ENCODE peak calls at places on chromosomes 5 and 9, in nine cellular contexts. Y is neural progenitor cell, J is dorsolateral prefrontal cortex, V is fibroblast of lung, F is AG04450, W is GM12865, Q is thyroid gland, H is HepG2, X is left lung. S is an unnamed sample.
A peak's percentile ranks its signal among the peaks of the same experiment; 100 is the strongest.

GRCh38 chr5:165502893-165503696 is 1997.7 kb downstream of the MAT2B start:
- DNase-seq in Y (no peak), J (no peak), V (peak; percentile 15), F (no peak), W (peak; percentile 11), Q (no peak), H (no peak), X (no peak), S (no peak)

GRCh38 chr9:83596899-83597504 is 25.9 kb upstream of the IDNK start:
- DNase-seq in Y (peak; percentile 76), J (no peak), V (no peak), F (no peak), W (peak; percentile 57), Q (peak; percentile 38), H (no peak), X (no peak), S (peak; percentile 31)

GRCh38 chr9:21690561-21690960 is 111.9 kb upstream of the MTAP start:
- DNase-seq in Y (no peak), J (no peak), V (peak; percentile 89), F (no peak), W (no peak), Q (no peak), H (no peak), X (no peak), S (peak; percentile 87)

GRCh38 chr5:125492977-125493376 is 746.5 kb upstream of the ZNF608 start:
- DNase-seq in Y (no peak), J (no peak), V (no peak), F (no peak), W (no peak), Q (no peak), H (no peak), X (no peak), S (no peak)

GRCh38 chr5:55540024-55540423 is 5.3 kb upstream of the PLPP1 start:
- DNase-seq in Y (no peak), J (no peak), V (peak; percentile 23), F (no peak), W (peak; percentile 24), Q (no peak), H (no peak), X (no peak), S (no peak)

GRCh38 chr5:34494111-34494755 is 161.9 kb upstream of the RAI14 start:
- DNase-seq in Y (no peak), J (no peak), V (peak; percentile 67), F (no peak), W (peak; percentile 73), Q (no peak), H (no peak), X (no peak), S (peak; percentile 95)

GRCh38 chr9:111352545-111352944 is 22.5 kb upstream of the OR2K2 start:
- DNase-seq in Y (no peak), J (no peak), V (no peak), F (no peak), W (no peak), Q (no peak), H (peak; percentile 43), X (no peak), S (no peak)

GRCh38 chr9:76859860-76860259 is 46.1 kb downstream of the PRUNE2 start:
- DNase-seq in Y (no peak), J (no peak), V (no peak), F (no peak), W (no peak), Q (no peak), H (no peak), X (no peak), S (peak; percentile 25)

GRCh38 chr5:777756-778161 is 6.8 kb downstream of the ZDHHC11B start:
- DNase-seq in Y (no peak), J (no peak), V (no peak), F (no peak), W (no peak), Q (no peak), H (no peak), X (peak; percentile 75), S (no peak)

GRCh38 chr5:16617272-16617973 is 626 bp upstream of the RETREG1 start:
- DNase-seq in Y (peak; percentile 42), J (no peak), V (no peak), F (no peak), W (no peak), Q (peak; percentile 8), H (no peak), X (no peak), S (no peak)

GRCh38 chr9:98611319-98611718 is 97.4 kb downstream of the GABBR2 start:
- DNase-seq in Y (no peak), J (no peak), V (no peak), F (no peak), W (no peak), Q (no peak), H (no peak), X (no peak), S (no peak)

GRCh38 chr5:169503899-169504298 is 79.7 kb upstream of the SPDL1 start:
- DNase-seq in Y (no peak), J (no peak), V (no peak), F (no peak), W (no peak), Q (no peak), H (no peak), X (no peak), S (no peak)

GRCh38 chr5:74386571-74387334 is 253.8 kb downstream of the ENC1 start:
- DNase-seq in Y (no peak), J (no peak), V (peak; percentile 95), F (peak; percentile 23), W (no peak), Q (no peak), H (no peak), X (no peak), S (peak; percentile 19)

GRCh38 chr5:72818866-72819534 is 2.5 kb downstream of the TNPO1 start:
- DNase-seq in Y (peak; percentile 85), J (peak; percentile 63), V (peak; percentile 47), F (no peak), W (peak; percentile 82), Q (peak; percentile 79), H (peak; percentile 53), X (peak; percentile 84), S (peak; percentile 72)

GRCh38 chr9:114516913-114517312 is 11.6 kb upstream of the WHRN start:
- DNase-seq in Y (no peak), J (no peak), V (peak; percentile 91), F (no peak), W (no peak), Q (no peak), H (no peak), X (no peak), S (peak; percentile 84)

DNA sequence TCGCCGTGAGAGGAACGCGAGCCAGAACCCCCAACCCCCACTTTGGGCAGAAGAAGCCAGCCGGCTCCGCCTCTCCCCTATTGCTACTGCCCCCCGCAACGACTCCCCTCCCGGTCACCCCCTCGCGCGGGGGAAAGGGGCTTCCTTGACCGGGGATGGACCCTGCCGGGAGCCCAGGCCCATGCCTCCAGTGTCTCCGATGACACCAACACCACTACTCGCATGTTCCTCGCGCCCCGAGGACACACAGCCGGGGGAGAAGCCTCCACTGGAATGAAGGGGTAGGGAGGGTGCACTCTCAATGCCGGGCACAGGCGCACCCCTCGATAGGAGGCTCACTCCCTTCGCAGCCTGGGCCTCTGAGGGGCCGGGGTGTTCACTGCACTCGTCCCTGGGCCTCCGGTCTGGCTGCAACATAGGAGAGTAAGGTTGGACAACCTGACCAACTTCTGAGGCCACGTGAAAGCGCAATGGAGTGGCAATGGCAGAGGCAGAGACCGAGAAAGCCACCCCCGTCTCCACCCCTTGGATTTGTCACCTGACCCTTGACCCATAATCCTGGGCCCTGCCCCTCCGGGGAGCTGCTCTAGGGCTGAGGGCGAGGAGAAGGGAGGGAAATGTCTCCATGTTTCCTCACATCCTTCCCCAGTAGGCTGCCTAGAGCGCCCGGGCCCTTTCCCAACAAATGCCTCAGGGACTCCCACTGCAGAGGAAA is 1.0 kb upstream of the CNTFR start:
- DNase-seq in Y (peak; percentile 49), J (no peak), V (no peak), F (no peak), W (no peak), Q (peak; percentile 27), H (no peak), X (no peak), S (peak; percentile 16)
- H3K4me3 ChIP-seq in Y (peak overlapping the region; percentile 86), J (peak overlapping the region; percentile 65), V (no peak overlapping the region), F (no peak overlapping the region), W (no peak overlapping the region), Q (no peak overlapping the region), H (no peak overlapping the region), X (peak overlapping the region; percentile 4), S (no peak overlapping the region)

DNA sequence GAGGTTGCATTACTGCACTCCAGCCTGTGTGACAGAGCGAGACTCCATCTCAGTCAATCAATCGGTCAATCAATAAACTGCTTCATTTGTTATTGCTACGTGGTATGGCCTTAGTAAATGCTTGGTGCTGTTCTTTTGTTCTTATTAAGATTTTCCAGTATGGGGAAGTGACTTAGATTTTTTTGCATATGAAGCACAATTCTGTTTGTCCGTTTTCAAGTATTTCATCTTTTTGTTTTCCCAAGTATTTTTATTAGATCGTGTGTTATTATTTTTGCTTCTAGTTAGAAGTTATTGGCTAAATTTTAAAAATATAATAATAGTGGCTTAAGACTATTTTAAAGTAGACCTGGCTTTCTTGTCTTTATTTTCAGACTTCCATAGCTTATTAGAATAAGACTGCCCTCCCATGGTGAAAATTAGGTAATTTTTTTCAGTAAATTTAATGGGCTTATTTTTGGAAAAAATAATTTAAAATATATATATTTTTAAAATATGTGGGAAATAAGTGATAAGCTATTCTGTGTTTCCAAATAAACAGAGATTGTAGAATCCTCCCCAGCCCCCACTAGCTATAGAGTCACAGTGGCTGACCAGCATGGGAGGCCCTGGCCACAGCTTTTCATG is 14.7 kb upstream of the OMD start:
- DNase-seq in Y (no peak), J (no peak), V (no peak), F (no peak), W (no peak), Q (no peak), H (no peak), X (no peak), S (peak; percentile 54)
- TF ChIP-seq CTCF in Y (peak; percentile 25), J (no peak), V (peak; percentile 12), F (peak; percentile 50), W (no peak), Q (no peak), H (no peak), X (no peak), S (peak; percentile 36)

DNA sequence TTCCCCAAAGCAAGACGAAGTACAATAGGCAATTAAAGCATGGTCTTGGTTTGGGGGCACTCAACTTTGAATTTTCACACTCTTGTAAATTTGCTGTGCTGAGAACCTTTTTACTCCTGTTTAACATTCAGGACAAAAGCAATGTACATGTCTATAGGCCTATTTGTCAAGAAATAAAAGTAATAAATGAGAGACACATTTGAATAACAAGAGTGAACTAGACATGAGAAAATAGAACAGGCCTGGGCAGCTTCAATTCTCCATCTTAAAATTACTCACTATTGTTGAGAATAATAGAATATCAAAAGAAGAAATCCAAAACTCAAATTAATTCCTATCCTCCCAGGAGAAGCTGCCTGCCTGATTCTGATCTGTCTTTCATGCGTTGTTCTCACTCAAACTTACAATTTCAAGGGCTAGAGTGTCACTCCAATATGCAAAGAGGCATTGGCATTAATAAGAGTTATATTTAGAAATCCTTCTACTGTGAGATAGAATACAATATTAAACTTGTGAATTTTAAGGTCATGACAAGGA is 192.9 kb upstream of the CCNG1 start:
- DNase-seq in Y (no peak), J (no peak), V (no peak), F (no peak), W (no peak), Q (no peak), H (no peak), X (no peak), S (no peak)
- H3K4me3 ChIP-seq in Y (no peak overlapping the region), J (no peak overlapping the region), V (no peak overlapping the region), F (no peak overlapping the region), W (no peak overlapping the region), Q (no peak overlapping the region), H (no peak overlapping the region), X (no peak overlapping the region), S (no peak overlapping the region)

GRCh38 chr5:52010430-52010829 is 627.2 kb downstream of the ISL1 start:
- DNase-seq in Y (no peak), J (no peak), V (no peak), F (no peak), W (no peak), Q (no peak), H (no peak), X (no peak), S (no peak)

GRCh38 chr5:52007230-52007858 is 624.1 kb downstream of the ISL1 start:
- DNase-seq in Y (peak; percentile 67), J (no peak), V (peak; percentile 22), F (no peak), W (peak; percentile 34), Q (no peak), H (peak; percentile 33), X (no peak), S (peak; percentile 48)
- TF ChIP-seq CTCF in Y (peak; percentile 91), J (peak; percentile 45), V (peak; percentile 71), F (peak; percentile 62), W (peak; percentile 52), Q (peak; percentile 13), H (peak; percentile 77), X (peak; percentile 30), S (peak; percentile 69)

S was measured in fibroblast of mammary gland.